ENCODE peak calls at places on chromosomes 12 and 14, in five cellular contexts. J, N, P, X and A are unnamed samples.

GRCh38 chr14:74135386-74135785 is 50.6 kb downstream of the LIN52 start:
- DNase-seq in P (no peak), N (no peak), J (no peak), X (peak), A (no peak)

GRCh38 chr12:119247720-119248043 is 69.0 kb downstream of the HSPB8 start:
- DNase-seq in X (no peak), N (no peak), J (no peak), P (no peak), A (no peak)

GRCh38 chr14:67461341-67461985 is 27.1 kb downstream of the TMEM229B start:
- DNase-seq in X (no peak), N (no peak), J (no peak), P (no peak), A (no peak)

GRCh38 chr12:50925342-50925651 is 27.0 kb upstream of the HIGD1C start:
- DNase-seq in P (no peak), J (no peak), N (no peak), X (no peak), A (peak)

GRCh38 chr14:99360774-99361595 is 89.0 kb upstream of the BCL11B start:
- DNase-seq in P (no peak), N (no peak), J (no peak), X (no peak), A (no peak)

GRCh38 chr14:69360438-69361108 is 37.5 kb downstream of the ERH start:
- DNase-seq in N (no peak), J (no peak), X (no peak), P (no peak), A (no peak)

GRCh38 chr12:23980826-23981225 is 31.4 kb upstream of the SOX5 start:
- DNase-seq in P (no peak), N (no peak), X (no peak), J (no peak), A (no peak)

GRCh38 chr14:37027188-37027824 is 145.1 kb downstream of the SLC25A21 start:
- DNase-seq in P (no peak), N (no peak), J (no peak), X (no peak), A (no peak)

GRCh38 chr12:27970981-27971489 is 1.5 kb downstream of the PTHLH start:
- DNase-seq in J (no peak), N (no peak), P (no peak), X (peak), A (no peak)

GRCh38 chr12:112798019-112798760 is 6.6 kb downstream of the RPH3A start:
- DNase-seq in X (no peak), P (no peak), N (no peak), J (no peak), A (no peak)

GRCh38 chr12:130185455-130186100 is 23.3 kb downstream of the FZD10 start:
- DNase-seq in N (no peak), J (no peak), P (no peak), X (no peak), A (no peak)

GRCh38 chr14:30779210-30779609 is 95.1 kb upstream of the COCH start:
- DNase-seq in X (no peak), N (no peak), J (no peak), P (no peak), A (no peak)

GRCh38 chr14:61963926-61964325 is 201.7 kb downstream of the SNAPC1 start:
- DNase-seq in J (no peak), N (no peak), X (no peak), P (no peak), A (no peak)

GRCh38 chr12:52089491-52089890 is 10.0 kb downstream of the SMIM41 start:
- DNase-seq in J (no peak), P (no peak), X (no peak), N (no peak), A (no peak)

GRCh38 chr12:94689646-94690036 is 39.3 kb upstream of the TMCC3 start:
- DNase-seq in J (no peak), X (peak), P (no peak), N (no peak), A (no peak)

GRCh38 chr12:112381421-112381897 is 772 bp downstream of the HECTD4 start:
- DNase-seq in J (no peak), N (peak), X (peak), P (peak), A (peak)

GRCh38 chr14:90060312-90060964 is 1.4 kb upstream of the KCNK13 start:
- DNase-seq in N (peak), P (no peak), X (peak), J (peak), A (peak)

GRCh38 chr12:16112626-16113560 is 164.6 kb downstream of the SLC15A5 start:
- DNase-seq in X (peak), N (no peak), J (no peak), P (no peak), A (no peak)

GRCh38 chr14:70640938-70641547 is 673 bp upstream of the TTC9 start:
- DNase-seq in P (peak), X (peak), J (peak), N (peak), A (peak)

GRCh38 chr12:91222746-91223145 is 40.1 kb upstream of the DCN start:
- DNase-seq in J (no peak), P (no peak), N (no peak), X (no peak), A (no peak)

GRCh38 chr12:85325452-85325851 is 45.4 kb downstream of the ALX1 start:
- DNase-seq in P (no peak), J (no peak), N (no peak), X (no peak), A (no peak)

GRCh38 chr12:92961949-92962348 is 32.9 kb upstream of the EEA1 start:
- DNase-seq in N (no peak), P (no peak), X (no peak), J (no peak), A (no peak)

GRCh38 chr14:85195872-85196477 is 334.0 kb upstream of the FLRT2 start:
- DNase-seq in J (no peak), X (peak), P (no peak), N (no peak), A (no peak)

GRCh38 chr12:3683670-3684069 is 69.2 kb downstream of the CRACR2A start:
- DNase-seq in N (no peak), J (no peak), X (no peak), P (no peak), A (no peak)

GRCh38 chr14:50955373-50956043 is 11.2 kb upstream of the PYGL start:
- DNase-seq in X (peak), P (no peak), N (no peak), J (no peak), A (no peak)

GRCh38 chr14:102586420-102587119 is 5.9 kb upstream of the RCOR1 start:
- DNase-seq in P (no peak), J (no peak), X (no peak), N (no peak), A (no peak)